ENCODE peak calls at places on chromosomes 11 and 22, in five cellular contexts. T is PC-9, G is HepG2, N is prostate gland, Z is left ventricle myocardium inferior. M is an unnamed sample.

GRCh38 chr11:47591764-47592163 is 2.4 kb downstream of the C1QTNF4 start:
- DNase-seq in G (no peak), T (no peak), Z (no peak), N (no peak), M (no peak)

GRCh38 chr11:73464347-73464746 is 88.1 kb downstream of the RELT start:
- DNase-seq in N (no peak), Z (no peak), T (no peak), G (no peak), M (no peak)

GRCh38 chr11:96755752-96756151 is 365.9 kb downstream of the JRKL start:
- DNase-seq in G (no peak), T (no peak), N (no peak), Z (no peak), M (no peak)

GRCh38 chr11:1925373-1926155 is 6.1 kb downstream of the TNNT3 start:
- DNase-seq in G (no peak), N (no peak), Z (no peak), T (no peak), M (no peak)

GRCh38 chr11:36602143-36602542 is 4.1 kb upstream of the RAG2 start:
- DNase-seq in Z (no peak), G (no peak), N (no peak), T (no peak), M (no peak)

GRCh38 chr11:6625156-6625831 is 6.1 kb upstream of the TPP1 start:
- DNase-seq in Z (peak; percentile 10), T (no peak), N (no peak), G (peak; percentile 28), M (no peak)

GRCh38 chr22:49629586-49630447 is 197.9 kb downstream of the BRD1 start:
- DNase-seq in N (no peak), T (no peak), Z (no peak), G (no peak), M (no peak)

GRCh38 chr22:43162412-43163150 is 11.2 kb downstream of the TSPO start:
- DNase-seq in N (no peak), Z (no peak), T (no peak), G (no peak), M (no peak)

GRCh38 chr22:32043391-32043790 is 330 bp downstream of the SLC5A1 start:
- DNase-seq in T (no peak), N (no peak), Z (no peak), G (no peak), M (no peak)

GRCh38 chr11:111777094-111778046 is 11.2 kb upstream of the PPP2R1B start:
- DNase-seq in N (peak; percentile 45), G (peak; percentile 82), T (peak; percentile 53), Z (no peak), M (peak; percentile 30)

DNA sequence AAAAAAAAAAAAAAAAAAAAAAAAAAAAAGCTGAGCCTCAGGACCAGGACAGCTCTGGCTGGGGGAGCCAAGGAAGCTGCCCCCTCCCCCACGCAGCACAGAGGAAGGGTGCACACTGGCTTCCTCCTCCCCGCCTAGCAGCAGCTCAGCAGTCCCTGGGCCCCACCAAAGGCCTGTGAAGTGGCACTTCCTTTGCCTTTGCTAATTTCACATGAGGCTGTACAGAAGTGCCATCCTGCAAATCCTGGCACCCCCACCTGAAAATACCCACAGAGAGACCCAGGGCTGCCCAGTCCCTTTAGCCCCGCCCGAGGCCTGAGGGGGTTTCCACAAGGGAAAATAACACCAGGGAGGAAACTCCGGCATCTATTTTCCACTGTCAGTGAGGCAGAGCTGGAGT is 3.9 kb downstream of the RHOG start:
- DNase-seq in G (no peak), Z (peak; percentile 60), N (no peak), T (no peak), M (no peak)
- H3K4me1 ChIP-seq in G (peaks cover 64% of the 10 kb centered on the region), Z (peaks cover 95% of the 10 kb centered on the region), N (no peaks in the 10 kb centered on the region), T (peaks cover 6% of the 10 kb centered on the region), M (peaks cover 17% of the 10 kb centered on the region)

GRCh38 chr22:30175743-30176288 is 70.7 kb downstream of the LIF start:
- DNase-seq in Z (no peak), G (no peak), T (no peak), N (no peak), M (no peak)

GRCh38 chr22:30181459-30182353 is 64.9 kb downstream of the LIF start:
- DNase-seq in T (no peak), Z (no peak), N (no peak), G (no peak), M (no peak)

GRCh38 chr22:30180616-30181015 is 65.9 kb downstream of the LIF start:
- DNase-seq in T (no peak), G (no peak), Z (no peak), N (no peak), M (no peak)

GRCh38 chr22:30176431-30176830 is 70.1 kb downstream of the LIF start:
- DNase-seq in Z (no peak), T (no peak), N (no peak), G (no peak), M (no peak)

GRCh38 chr22:30178180-30179126 is 68.1 kb downstream of the LIF start:
- DNase-seq in T (no peak), Z (no peak), N (no peak), G (no peak), M (peak; percentile 41)
- TF ChIP-seq CTCF in T (no peak), Z (no peak), N (no peak), G (no peak), M (no peak)

DNA sequence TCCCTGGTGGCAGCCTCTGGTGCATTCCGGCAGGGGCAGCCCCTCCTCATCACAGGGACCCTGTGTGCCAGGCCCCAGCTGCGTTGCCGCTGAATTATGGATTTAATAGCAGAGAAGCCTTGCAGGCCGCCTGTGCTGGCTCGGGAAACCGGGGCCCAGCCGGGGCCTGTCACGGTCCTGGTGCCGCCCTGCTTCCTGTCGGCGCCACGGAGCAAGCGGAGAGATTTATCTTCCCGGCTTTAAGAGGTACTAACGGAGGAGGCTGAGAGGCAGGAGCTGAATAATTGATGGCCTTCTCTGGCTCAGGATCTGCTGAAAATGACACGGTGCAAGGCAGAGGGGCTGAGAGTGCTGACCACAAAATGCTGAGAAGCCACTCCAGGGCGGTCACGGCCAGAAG is 54.0 kb upstream of the CCDC188 start:
- DNase-seq in N (no peak), G (no peak), Z (no peak), T (no peak), M (no peak)
- H3K4me1 ChIP-seq in N (no peaks in the 10 kb centered on the region), G (peaks cover 19% of the 10 kb centered on the region), Z (peaks cover 53% of the 10 kb centered on the region), T (peaks cover 20% of the 10 kb centered on the region), M (peaks cover 19% of the 10 kb centered on the region)

DNA sequence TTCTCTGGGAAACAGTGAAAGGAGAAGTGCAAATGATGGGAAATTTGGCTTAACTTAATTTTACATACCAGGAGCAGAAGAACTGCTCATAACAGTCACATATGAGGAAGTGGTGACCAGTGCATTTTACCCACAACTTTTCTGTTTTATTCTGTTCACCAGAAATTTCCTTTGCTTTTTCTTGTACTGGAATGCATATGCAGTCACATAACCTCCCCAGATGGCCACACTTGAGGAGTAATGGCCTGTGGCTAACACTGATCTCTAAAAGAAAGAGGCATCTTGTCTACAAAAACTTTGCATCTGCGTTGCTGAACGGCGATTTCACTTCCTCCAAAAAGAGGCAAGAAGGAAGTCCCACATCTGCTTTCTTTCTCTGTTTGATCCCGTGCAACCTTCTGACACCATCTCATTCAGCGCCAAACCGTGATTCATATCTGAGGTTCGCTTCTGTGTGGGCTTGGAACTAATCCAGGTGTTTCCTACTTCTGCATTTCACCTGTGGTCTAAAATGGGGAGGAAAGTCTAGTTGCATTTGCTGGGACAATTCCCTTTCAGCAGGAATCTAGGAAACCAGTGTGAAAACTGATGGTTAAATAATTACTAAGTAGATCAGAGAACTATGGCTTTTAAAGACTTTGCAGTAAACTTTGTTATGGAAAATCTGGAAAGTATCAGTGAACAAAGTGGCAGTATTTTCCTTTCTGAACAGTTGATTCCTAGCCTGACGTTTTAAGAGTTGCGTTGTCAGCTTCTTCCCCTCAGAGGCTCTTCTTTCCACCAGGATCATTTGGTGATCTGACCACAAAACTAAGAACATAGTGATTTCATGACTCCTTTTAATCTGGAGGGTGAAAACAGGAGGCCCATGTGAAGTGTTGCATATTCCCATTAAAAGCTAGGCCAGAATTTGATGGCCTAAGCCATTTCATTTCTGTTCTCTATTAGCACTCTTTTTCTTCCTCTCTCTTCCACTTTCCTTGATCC is 4.2 kb upstream of the MPEG1 start:
- DNase-seq in T (peak; percentile 67), G (no peak), N (no peak), Z (no peak), M (peak; percentile 32)
- TF ChIP-seq CTCF in T (no peak), G (no peak), N (no peak), Z (no peak), M (no peak)

GRCh38 chr22:46001426-46002106 is 24.6 kb upstream of the WNT7B start:
- DNase-seq in N (no peak), T (no peak), Z (peak; percentile 41), G (no peak), M (no peak)
- H3K4me1 ChIP-seq in N (peaks cover 10% of the 10 kb centered on the region), T (peaks cover 19% of the 10 kb centered on the region), Z (peaks cover 86% of the 10 kb centered on the region), G (peaks cover 17% of the 10 kb centered on the region), M (peaks cover 54% of the 10 kb centered on the region)